ENCODE peak calls at places on chromosomes 1 and 21, in ten cellular contexts. M is body of pancreas; J is bronchial epithelial cell; K is CD4-positive, alpha-beta T cell; F is BJ; D is progenitor cell of endocrine pancreas; Q is stomach; U is ascending aorta; V is left lung; H is neural progenitor cell. N is an unnamed sample.

GRCh38 chr1:165218666-165219065 is 137.8 kb downstream of the LMX1A start:
- DNase-seq in F (no peak), U (no peak), V (no peak), M (no peak), Q (no peak), H (peak; percentile 14), J (no peak), K (no peak), D (no peak), N (peak; percentile 57)

GRCh38 chr1:247165674-247166073 is 6.1 kb downstream of the ZNF124 start:
- DNase-seq in U (no peak), V (no peak), Q (no peak), F (no peak), J (no peak), H (no peak), M (no peak), D (no peak), K (no peak), N (no peak)

GRCh38 chr1:55204997-55205396 is 10.2 kb downstream of the USP24 start:
- DNase-seq in Q (no peak), M (no peak), H (no peak), F (no peak), V (no peak), U (no peak), K (no peak), J (peak; percentile 19), D (no peak), N (no peak)

GRCh38 chr1:47309427-47309826 is 4.5 kb downstream of the STIL start:
- DNase-seq in Q (no peak), F (no peak), V (no peak), J (no peak), K (no peak), D (no peak), H (no peak), M (no peak), U (no peak), N (no peak)

GRCh38 chr1:92749024-92749634 is 35.8 kb downstream of the EVI5 start:
- DNase-seq in Q (peak; percentile 39), M (peak; percentile 67), K (no peak), J (peak; percentile 68), H (peak; percentile 71), F (no peak), V (no peak), D (no peak), U (no peak), N (no peak)

GRCh38 chr1:67646145-67647035 is 38.6 kb upstream of the GADD45A start:
- DNase-seq in M (peak; percentile 59), F (peak; percentile 59), J (no peak), Q (no peak), U (no peak), K (no peak), H (peak; percentile 85), V (no peak), D (no peak), N (no peak)

GRCh38 chr21:43284238-43284637 is 115.4 kb downstream of the CRYAA start:
- DNase-seq in J (no peak), H (no peak), D (no peak), M (no peak), V (no peak), F (no peak), K (no peak), Q (no peak), U (no peak), N (no peak)

GRCh38 chr1:180981596-180982387 is 40.9 kb downstream of the STX6 start:
- DNase-seq in H (peak; percentile 48), M (no peak), J (no peak), K (no peak), V (no peak), Q (no peak), D (no peak), U (no peak), F (no peak), N (no peak)

GRCh38 chr1:13892141-13892670 is 192.2 kb downstream of the PRDM2 start:
- DNase-seq in K (no peak), U (no peak), H (peak; percentile 23), V (no peak), Q (no peak), D (no peak), F (no peak), J (no peak), M (no peak), N (no peak)

GRCh38 chr1:203556047-203556851 is 62.3 kb downstream of the OPTC start:
- DNase-seq in K (no peak), V (no peak), H (peak; percentile 50), U (peak; percentile 93), M (peak; percentile 16), F (peak; percentile 92), Q (no peak), J (no peak), D (no peak), N (peak; percentile 71)

GRCh38 chr1:8169364-8170058 is 143.4 kb upstream of the ERRFI1 start:
- DNase-seq in K (no peak), J (peak; percentile 84), M (peak; percentile 93), H (no peak), Q (peak; percentile 55), U (no peak), F (peak; percentile 53), D (no peak), V (peak; percentile 72), N (no peak)

GRCh38 chr1:58391056-58391455 is 155.5 kb downstream of the OMA1 start:
- DNase-seq in Q (no peak), M (no peak), J (no peak), V (no peak), D (no peak), U (no peak), H (no peak), K (no peak), F (no peak), N (no peak)

GRCh38 chr1:23528245-23528978 is 2.6 kb downstream of the E2F2 start:
- DNase-seq in Q (peak; percentile 92), H (no peak), U (peak; percentile 83), V (peak; percentile 93), F (peak; percentile 41), K (peak; percentile 80), D (no peak), J (peak; percentile 81), M (peak; percentile 89), N (no peak)

DNA sequence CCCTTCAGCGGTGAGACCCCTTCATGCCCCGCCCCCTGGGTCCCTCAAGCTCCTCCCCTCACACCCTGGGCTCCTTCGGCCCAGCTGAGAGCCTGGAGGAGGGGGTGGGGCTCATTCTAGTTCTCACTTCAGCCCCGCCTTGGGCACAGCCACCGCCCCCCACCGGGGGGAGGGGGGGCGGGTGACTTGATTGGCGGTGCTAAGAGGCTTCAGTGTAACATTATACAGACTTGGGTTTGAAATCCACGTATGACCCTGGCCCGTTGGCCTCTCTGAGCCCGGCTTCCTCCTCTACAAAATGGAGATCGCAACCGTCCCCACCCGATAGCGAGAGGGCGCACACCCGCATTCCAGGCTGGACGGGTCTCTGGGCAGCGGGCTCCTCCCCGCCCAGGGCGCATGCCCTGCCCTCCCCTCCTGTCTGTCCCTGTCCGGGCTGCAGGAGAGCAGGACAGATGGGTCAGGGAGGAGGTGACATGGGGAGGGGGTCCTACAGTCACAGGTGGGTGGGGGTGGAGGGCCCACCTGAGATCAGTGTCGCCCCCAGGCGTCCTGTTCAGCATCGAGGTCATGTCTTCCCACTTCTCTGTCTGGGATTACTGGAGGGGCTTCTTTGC is 5.1 kb downstream of the CLCNKB start:
- DNase-seq in M (peak; percentile 61), U (no peak), D (peak; percentile 80), F (no peak), V (peak; percentile 69), J (peak; percentile 14), K (no peak), Q (peak; percentile 50), H (peak; percentile 95), N (peak; percentile 95)
- TF ChIP-seq CTCF in M (no peak), U (peak; percentile 7), D (peak; percentile 27), F (peak; percentile 14), V (no peak), J (no peak), K (no peak), Q (no peak), H (peak; percentile 39), N (no peak)

GRCh38 chr1:27364696-27365371 is 1.9 kb downstream of the MAP3K6 start:
- DNase-seq in U (no peak), F (no peak), H (no peak), J (no peak), Q (no peak), K (no peak), M (no peak), D (no peak), V (no peak), N (peak; percentile 27)

GRCh38 chr1:27367160-27367650 is 444 bp upstream of the MAP3K6 start:
- DNase-seq in V (no peak), M (no peak), D (no peak), H (no peak), F (no peak), Q (no peak), U (no peak), J (no peak), K (no peak), N (no peak)

GRCh38 chr1:27365372-27366112 is 1.2 kb downstream of the MAP3K6 start:
- DNase-seq in H (peak; percentile 93), D (peak; percentile 60), K (peak; percentile 78), J (peak; percentile 75), U (peak; percentile 95), F (peak; percentile 65), V (peak; percentile 92), Q (peak; percentile 89), M (peak; percentile 87), N (peak; percentile 90)

GRCh38 chr1:27366113-27366410 is 699 bp downstream of the MAP3K6 start:
- DNase-seq in D (peak; percentile 55), F (peak; percentile 14), Q (peak; percentile 82), J (peak; percentile 46), U (peak; percentile 91), V (peak; percentile 90), K (peak; percentile 50), M (peak; percentile 79), H (peak; percentile 95), N (peak; percentile 93)

GRCh38 chr1:27366411-27367159 is at the start of gene MAP3K6:
- DNase-seq in M (peak; percentile 89), F (peak; percentile 33), K (no peak), V (peak; percentile 90), H (peak; percentile 89), U (peak; percentile 96), Q (peak; percentile 90), D (peak; percentile 46), J (peak; percentile 86), N (peak; percentile 71)
- TF ChIP-seq CTCF in M (no peak), F (peak; percentile 24), K (no peak), V (peak; percentile 23), H (peak; percentile 51), U (peak; percentile 31), Q (no peak), D (peak; percentile 42), J (peak; percentile 50), N (no peak)

DNA sequence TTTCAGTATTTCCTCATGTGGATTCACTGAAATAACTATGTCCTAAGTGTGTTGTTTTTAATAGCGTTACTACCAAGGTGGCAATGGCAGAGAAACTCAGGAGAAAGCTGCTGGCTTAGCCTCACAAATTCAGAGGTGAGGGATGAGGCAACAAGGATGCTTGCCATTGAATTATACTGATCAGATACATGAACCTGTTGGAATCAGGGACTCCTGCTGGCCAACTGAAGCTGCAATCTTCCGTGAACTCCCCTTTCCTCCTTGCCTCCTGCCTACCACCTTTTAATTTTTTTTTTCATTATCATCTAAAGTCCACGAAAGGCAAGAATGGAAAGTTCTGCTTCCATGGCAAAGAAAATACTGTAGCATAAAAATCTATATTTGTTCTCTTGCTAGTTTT is 254.7 kb downstream of the NFIA start:
- DNase-seq in U (no peak), Q (no peak), M (no peak), V (no peak), D (no peak), K (no peak), F (no peak), J (peak; percentile 28), H (no peak), N (no peak)
- TF ChIP-seq CTCF in U (peak; percentile 15), Q (no peak), M (no peak), V (no peak), D (no peak), K (no peak), F (peak; percentile 29), J (peak; percentile 34), H (peak; percentile 12), N (no peak)

GRCh38 chr1:15110867-15111230 is 42.7 kb upstream of the TMEM51 start:
- DNase-seq in H (no peak), F (no peak), J (no peak), V (no peak), U (no peak), D (no peak), K (no peak), Q (no peak), M (no peak), N (no peak)
- TF ChIP-seq CTCF in H (peak; percentile 16), F (no peak), J (no peak), V (no peak), U (no peak), D (peak; percentile 20), K (no peak), Q (no peak), M (no peak), N (no peak)

N was measured in nephron progenitor cell.